ENCODE peak calls at places on chromosomes 1 and 21, in four cellular contexts. S, Y, O and R are unnamed samples. For H3K4me1, the result is how much of the 10 kb centered on the place peaks cover.

GRCh38 chr1:30868833-30869435 is 39.6 kb downstream of the SDC3 start:
- DNase-seq in S (no peak), Y (no peak), O (no peak), R (no peak)

GRCh38 chr1:70038025-70038424 is 167.4 kb downstream of the LRRC40 start:
- DNase-seq in S (no peak), Y (no peak), O (no peak), R (no peak)

GRCh38 chr1:33848205-33848604 is 15.7 kb upstream of the HMGB4 start:
- DNase-seq in S (no peak), Y (no peak), O (no peak), R (no peak)

GRCh38 chr1:107264561-107264960 is 123.7 kb downstream of the NTNG1 start:
- DNase-seq in S (no peak), Y (no peak), O (no peak), R (no peak)

GRCh38 chr1:10864776-10865175 is 68.3 kb upstream of the CASZ1 start:
- DNase-seq in S (no peak), Y (no peak), O (no peak), R (peak)

GRCh38 chr1:21689531-21690165 is 20.5 kb upstream of the RAP1GAP start:
- DNase-seq in S (no peak), Y (no peak), O (no peak), R (no peak)

GRCh38 chr1:211198880-211199279 is 60.3 kb upstream of the RCOR3 start:
- DNase-seq in S (no peak), Y (no peak), O (no peak), R (no peak)

GRCh38 chr1:164017239-164017638 is 541.7 kb upstream of the PBX1 start:
- DNase-seq in S (no peak), Y (peak), O (no peak), R (no peak)

GRCh38 chr1:41683681-41684500 is 199.4 kb upstream of the EDN2 start:
- DNase-seq in S (no peak), Y (no peak), O (peak), R (peak)

GRCh38 chr1:82226198-82226505 is 425.4 kb downstream of the ADGRL2 start:
- DNase-seq in S (no peak), Y (no peak), O (no peak), R (no peak)

GRCh38 chr21:36188081-36188681 is 31.6 kb downstream of the DOP1B start:
- DNase-seq in S (peak), Y (no peak), O (peak), R (peak)

GRCh38 chr1:63915121-63915520 is 141.3 kb downstream of the ROR1 start:
- DNase-seq in S (no peak), Y (peak), O (no peak), R (no peak)

GRCh38 chr1:63920154-63921117 is 146.6 kb downstream of the ROR1 start:
- DNase-seq in S (no peak), Y (no peak), O (no peak), R (no peak)

GRCh38 chr1:63918395-63918945 is 144.7 kb downstream of the ROR1 start:
- DNase-seq in S (no peak), Y (no peak), O (no peak), R (no peak)

GRCh38 chr1:63916485-63917360 is 142.9 kb downstream of the ROR1 start:
- DNase-seq in S (peak), Y (no peak), O (no peak), R (no peak)

DNA sequence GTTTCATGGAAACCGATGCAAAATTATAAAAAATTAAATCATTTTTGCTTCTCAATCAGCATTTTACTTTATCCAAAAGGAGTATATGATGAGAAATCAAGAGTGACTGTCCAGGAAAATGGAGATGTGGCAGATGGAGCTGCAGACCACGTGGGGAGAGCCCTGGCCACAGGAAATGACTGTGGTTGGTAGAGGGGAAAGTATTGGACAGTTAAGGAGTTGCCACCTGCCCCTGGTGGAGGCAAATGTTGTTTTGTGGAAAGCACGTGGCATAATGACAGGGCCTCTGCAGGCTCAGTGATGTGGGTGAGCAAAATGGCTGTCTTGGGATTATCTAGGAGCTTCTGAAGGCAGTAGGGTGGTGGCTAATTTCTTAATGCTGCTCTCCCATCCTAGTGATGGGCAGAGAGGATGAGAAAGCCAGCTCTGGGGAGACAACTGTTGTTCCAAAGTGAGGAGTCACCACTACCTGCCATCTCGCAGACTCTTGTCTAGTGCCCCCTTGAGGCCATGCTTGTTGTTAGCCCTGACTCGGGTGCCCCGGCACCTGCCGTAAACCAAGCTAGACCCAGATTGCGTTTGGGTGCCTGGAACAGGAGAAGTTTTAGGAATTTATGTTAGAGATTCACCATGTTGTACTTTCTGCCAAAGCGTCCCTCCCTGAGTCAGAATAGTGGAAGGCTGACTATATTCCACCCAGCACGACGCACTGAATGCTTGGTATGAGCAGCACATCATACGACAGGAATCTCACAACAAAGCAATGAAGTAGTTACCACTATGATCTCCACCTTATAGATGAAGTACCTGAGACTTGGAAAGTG is 144.0 kb downstream of the ROR1 start:
- DNase-seq in S (no peak), Y (peak), O (no peak), R (no peak)
- H3K4me1 ChIP-seq in S (half or more), Y (under half), O (under half), R (under half)

GRCh38 chr1:205749094-205749825 is 722 bp downstream of the NUCKS1 start:
- DNase-seq in S (peak), Y (peak), O (peak), R (peak)
- TF ChIP-seq CTCF in S (no peak), Y (no peak), O (no peak), R (no peak)

DNA sequence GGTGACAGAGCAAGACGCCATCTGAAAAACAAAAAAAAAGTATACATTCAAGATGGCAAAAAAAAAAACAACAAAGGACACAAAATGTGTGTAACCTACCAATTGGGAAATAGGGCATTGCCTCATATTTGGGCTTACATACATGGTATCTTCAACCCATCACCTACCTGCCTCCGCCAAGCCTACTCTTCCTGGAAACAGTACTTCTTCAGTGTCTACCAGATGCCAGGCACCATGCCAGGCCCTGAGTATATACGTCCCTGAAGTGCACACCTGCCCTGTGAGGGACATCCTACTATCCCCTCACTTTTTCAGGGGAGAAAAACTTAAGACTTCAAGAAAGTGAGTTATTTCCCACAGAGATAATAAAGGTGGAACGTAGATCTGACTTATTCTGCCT is 160.2 kb downstream of the TOMM20 start:
- DNase-seq in S (no peak), Y (no peak), O (no peak), R (no peak)
- H3K4me1 ChIP-seq in S (half or more), Y (under half), O (under half), R (under half)

GRCh38 chr1:162475539-162476185 is 22.0 kb upstream of the UHMK1 start:
- DNase-seq in S (no peak), Y (no peak), O (no peak), R (no peak)
- TF ChIP-seq CTCF in S (no peak), Y (peak), O (no peak), R (no peak)

DNA sequence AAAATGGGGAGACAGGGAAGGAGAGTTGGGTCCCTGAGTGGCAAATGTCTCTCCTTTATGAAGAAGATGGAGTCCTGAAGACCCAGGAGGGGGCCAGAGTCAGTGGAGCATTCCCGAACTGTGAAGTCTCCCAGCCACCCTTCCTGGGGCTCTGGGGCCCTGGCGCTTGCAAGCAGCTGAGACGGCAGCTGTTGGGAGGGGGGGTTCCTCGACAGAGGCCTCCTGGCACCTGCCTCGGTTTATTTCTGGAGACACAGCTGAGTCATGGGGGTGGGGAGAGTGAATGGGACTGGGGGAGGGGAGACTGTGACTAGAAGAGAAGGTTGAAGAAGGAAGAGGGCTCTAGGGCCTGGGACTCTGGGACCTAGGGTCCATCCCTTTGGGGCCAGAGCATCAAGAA is 14.0 kb downstream of the NES start:
- DNase-seq in S (no peak), Y (no peak), O (no peak), R (peak)
- H3K4me1 ChIP-seq in S (under half), Y (under half), O (under half), R (under half)

DNA sequence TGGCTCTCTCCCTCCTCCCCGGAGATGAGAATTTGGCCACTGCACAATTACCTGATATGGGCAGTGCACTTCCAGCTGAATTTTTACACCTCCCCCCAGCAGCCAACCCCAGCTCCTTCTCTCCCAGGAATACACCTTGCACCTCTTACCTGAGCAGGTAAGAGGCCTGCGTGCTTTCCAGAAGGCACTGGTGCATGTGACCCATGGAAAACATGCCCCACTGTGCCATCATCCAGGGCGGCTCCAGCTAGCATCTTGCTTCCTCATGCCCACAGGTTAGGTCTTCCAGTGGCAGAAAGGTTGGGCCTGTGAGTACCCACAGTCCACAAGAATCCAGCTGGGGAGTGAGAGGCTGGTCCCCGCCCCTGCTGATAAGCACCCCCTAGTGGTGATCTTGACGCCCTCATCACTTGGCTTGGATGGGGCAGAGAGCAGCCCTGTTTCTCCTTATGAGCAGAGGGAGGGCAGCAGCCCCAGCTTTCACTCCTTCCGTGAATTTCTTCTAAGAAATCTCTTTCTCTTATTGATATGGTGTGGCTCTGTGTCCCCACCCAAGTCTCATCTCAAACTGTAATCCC is 57.8 kb downstream of the EDARADD start:
- DNase-seq in S (peak), Y (peak), O (peak), R (no peak)
- TF ChIP-seq CTCF in S (peak), Y (peak), O (peak), R (peak)